ENCODE peak calls at places on chromosomes 16 and 17, in nine cellular contexts. P is ELR; H is endodermal cell; S is GM04503; T is stimulated activated CD4-positive, alpha-beta T cell treated with anti-CD3 and anti-CD28 coated beads, Interleukin-15, amount 100 ng/mL, for 1 hour; X is A172; G is tibial artery; M is left colon; F is stimulated activated CD8-positive, alpha-beta memory T cell treated with anti-CD3 and anti-CD28 coated beads, Interleukin-15, amount 100 ng/mL, for 24 hours. J is an unnamed sample.

GRCh38 chr16:69204106-69204655 is 17.2 kb downstream of the SNTB2 start:
- DNase-seq in P (no peak), H (no peak), S (no peak), T (no peak), X (no peak), G (no peak), M (no peak), F (no peak), J (no peak)

GRCh38 chr17:69874220-69874670 is 200.8 kb upstream of the KCNJ16 start:
- DNase-seq in P (peak), H (no peak), S (peak), T (no peak), X (no peak), G (no peak), M (no peak), F (no peak), J (no peak)

GRCh38 chr17:73304971-73305786 is 6.6 kb downstream of the CDC42EP4 start:
- DNase-seq in P (peak), H (peak), S (peak), T (no peak), X (peak), G (peak), M (peak), F (no peak), J (no peak)

GRCh38 chr16:30557397-30557949 is 701 bp downstream of the ZNF764 start:
- DNase-seq in P (peak), H (no peak), S (no peak), T (no peak), X (no peak), G (no peak), M (no peak), F (no peak), J (no peak)

GRCh38 chr17:40284085-40284713 is 3.5 kb upstream of the CDC6 start:
- DNase-seq in P (peak), H (no peak), S (peak), T (no peak), X (peak), G (no peak), M (no peak), F (no peak), J (no peak)

GRCh38 chr17:68707032-68707431 is 105.9 kb upstream of the FAM20A start:
- DNase-seq in P (peak), H (no peak), S (peak), T (no peak), X (no peak), G (no peak), M (no peak), F (no peak), J (no peak)

GRCh38 chr16:4790871-4791270 is 2.7 kb upstream of the SEPTIN12 start:
- DNase-seq in P (no peak), H (no peak), S (no peak), T (no peak), X (no peak), G (no peak), M (no peak), F (no peak), J (no peak)

GRCh38 chr16:59039066-59039465 is 304.9 kb upstream of the GOT2 start:
- DNase-seq in P (no peak), H (no peak), S (no peak), T (no peak), X (no peak), G (no peak), M (no peak), F (no peak), J (no peak)

GRCh38 chr17:66493283-66494019 is 191.0 kb downstream of the PRKCA start:
- DNase-seq in P (peak), H (no peak), S (peak), T (no peak), X (peak), G (no peak), M (no peak), F (no peak), J (no peak)

GRCh38 chr17:66982011-66982508 is 17.6 kb downstream of the CACNG4 start:
- DNase-seq in P (peak), H (no peak), S (no peak), T (no peak), X (peak), G (no peak), M (no peak), F (no peak), J (no peak)

GRCh38 chr17:45319239-45319703 is 2.5 kb upstream of the MAP3K14 start:
- DNase-seq in P (peak), H (peak), S (no peak), T (no peak), X (peak), G (no peak), M (no peak), F (no peak), J (no peak)